ENCODE peak calls at places on chromosomes 7 and 10, in six cellular contexts. S, X, A, M, N and F are unnamed samples.
A peak's percentile ranks its signal among the peaks of the same experiment; 100 is the strongest.

GRCh38 chr7:141118809-141119586 is 45.1 kb downstream of the TMEM178B start:
- DNase-seq in S (no peak), X (no peak), A (no peak), M (no peak), N (no peak), F (no peak)

GRCh38 chr7:151199196-151199874 is 11.0 kb downstream of the H2BK1 start:
- DNase-seq in S (no peak), X (no peak), A (no peak), M (no peak), N (peak; percentile 54), F (no peak)

GRCh38 chr7:18413447-18413846 is 82.1 kb upstream of the HDAC9 start:
- DNase-seq in S (no peak), X (no peak), A (no peak), M (no peak), N (no peak), F (no peak)

GRCh38 chr7:24337180-24337579 is 53.2 kb downstream of the NPY start:
- DNase-seq in S (no peak), X (no peak), A (no peak), M (no peak), N (no peak), F (no peak)

GRCh38 chr10:78910021-78910420 is 158.7 kb upstream of the ZMIZ1 start:
- DNase-seq in S (no peak), X (no peak), A (no peak), M (no peak), N (no peak), F (no peak)

GRCh38 chr7:2032876-2033407 is 199.8 kb downstream of the MAD1L1 start:
- DNase-seq in S (no peak), X (no peak), A (no peak), M (no peak), N (no peak), F (no peak)

GRCh38 chr10:50325449-50326188 is 74.3 kb upstream of the ASAH2 start:
- DNase-seq in S (peak; percentile 81), X (peak; percentile 94), A (peak; percentile 41), M (peak; percentile 91), N (peak; percentile 52), F (peak; percentile 64)

GRCh38 chr7:158740013-158740656 is 35.5 kb upstream of the NCAPG2 start:
- DNase-seq in S (peak; percentile 100), X (peak; percentile 96), A (no peak), M (peak; percentile 68), N (peak; percentile 51), F (no peak)

GRCh38 chr10:103433858-103434257 is 18.3 kb downstream of the CALHM2 start:
- DNase-seq in S (peak; percentile 36), X (peak; percentile 86), A (no peak), M (no peak), N (peak; percentile 90), F (no peak)

GRCh38 chr10:3525832-3526449 is 259.1 kb downstream of the KLF6 start:
- DNase-seq in S (peak; percentile 58), X (peak; percentile 95), A (peak; percentile 76), M (peak; percentile 91), N (no peak), F (no peak)

GRCh38 chr10:118308664-118309063 is 33.5 kb downstream of the FAM204A start:
- DNase-seq in S (no peak), X (no peak), A (no peak), M (no peak), N (no peak), F (no peak)

GRCh38 chr7:78679477-78679876 is 774.0 kb downstream of the MAGI2 start:
- DNase-seq in S (no peak), X (no peak), A (no peak), M (no peak), N (no peak), F (no peak)

GRCh38 chr10:70672993-70673928 is 955 bp downstream of the ADAMTS14 start:
- DNase-seq in S (no peak), X (peak; percentile 86), A (no peak), M (peak; percentile 72), N (no peak), F (no peak)

GRCh38 chr10:131895116-131895515 is 5.7 kb upstream of the PPP2R2D start:
- DNase-seq in S (no peak), X (no peak), A (no peak), M (no peak), N (no peak), F (no peak)

GRCh38 chr7:143884978-143885559 is 16.9 kb downstream of the TCAF1 start:
- DNase-seq in S (no peak), X (peak; percentile 85), A (no peak), M (no peak), N (peak; percentile 78), F (peak; percentile 18)

GRCh38 chr7:112021348-112022044 is 184.7 kb downstream of the DOCK4 start:
- DNase-seq in S (no peak), X (no peak), A (no peak), M (no peak), N (no peak), F (no peak)

GRCh38 chr7:82562716-82563404 is 119.3 kb upstream of the CACNA2D1 start:
- DNase-seq in S (no peak), X (peak; percentile 65), A (no peak), M (peak; percentile 15), N (no peak), F (no peak)

GRCh38 chr7:106535234-106536026 is 125.5 kb downstream of the CCDC71L start:
- DNase-seq in S (no peak), X (no peak), A (no peak), M (no peak), N (no peak), F (no peak)

GRCh38 chr7:84669177-84669732 is 474.7 kb upstream of the SEMA3A start:
- DNase-seq in S (no peak), X (peak; percentile 48), A (no peak), M (no peak), N (no peak), F (no peak)

GRCh38 chr7:2203551-2204300 is 29.0 kb downstream of the MAD1L1 start:
- DNase-seq in S (peak; percentile 28), X (peak; percentile 61), A (no peak), M (no peak), N (peak; percentile 66), F (peak; percentile 36)

GRCh38 chr10:6739530-6740174 is 159.6 kb upstream of the PRKCQ start:
- DNase-seq in S (no peak), X (no peak), A (no peak), M (no peak), N (no peak), F (no peak)

GRCh38 chr10:65320256-65321026 is 1605.4 kb upstream of the LRRTM3 start:
- DNase-seq in S (no peak), X (peak; percentile 41), A (no peak), M (no peak), N (no peak), F (no peak)

GRCh38 chr10:131041361-131041916 is 270.1 kb downstream of the TCERG1L start:
- DNase-seq in S (no peak), X (no peak), A (no peak), M (no peak), N (no peak), F (no peak)

GRCh38 chr7:67823345-67823744 is 826.7 kb downstream of the TYW1 start:
- DNase-seq in S (no peak), X (peak; percentile 70), A (no peak), M (no peak), N (no peak), F (no peak)

GRCh38 chr10:96834121-96834520 is 2.0 kb downstream of the LCOR start:
- DNase-seq in S (no peak), X (no peak), A (no peak), M (no peak), N (no peak), F (peak; percentile 45)

GRCh38 chr10:132175907-132176581 is 10.7 kb upstream of the DPYSL4 start:
- DNase-seq in S (no peak), X (no peak), A (no peak), M (no peak), N (no peak), F (no peak)

GRCh38 chr7:29359480-29360093 is 165.0 kb downstream of the CHN2 start:
- DNase-seq in S (no peak), X (no peak), A (no peak), M (no peak), N (no peak), F (no peak)

GRCh38 chr7:12269100-12269895 is 58.2 kb downstream of the TMEM106B start:
- DNase-seq in S (no peak), X (no peak), A (no peak), M (no peak), N (no peak), F (no peak)

GRCh38 chr7:35254496-35255416 is 856 bp upstream of the TBX20 start:
- DNase-seq in S (no peak), X (peak; percentile 74), A (no peak), M (no peak), N (no peak), F (no peak)
- H3K4me3 ChIP-seq in S (no peak overlapping the region), X (peak overlapping the region; percentile 86), A (no peak overlapping the region), M (no peak overlapping the region), N (no peak overlapping the region), F (no peak overlapping the region)

GRCh38 chr7:65975814-65976445 is 6.1 kb downstream of the GUSB start:
- DNase-seq in S (no peak), X (no peak), A (no peak), M (no peak), N (no peak), F (no peak)
- TF ChIP-seq CTCF in S (no peak), X (no peak), A (peak; percentile 9), M (no peak), N (no peak), F (no peak)

GRCh38 chr10:93059975-93060886 is at the start of gene CYP26C1:
- DNase-seq in S (no peak), X (no peak), A (no peak), M (no peak), N (no peak), F (no peak)
- H3K4me3 ChIP-seq in S (no peak within 1 kb of the TSS), X (peak within 1 kb of the TSS; percentile 3), A (no peak within 1 kb of the TSS), M (no peak within 1 kb of the TSS), N (no peak within 1 kb of the TSS), F (no peak within 1 kb of the TSS)

GRCh38 chr10:47261556-47261955 is 38.4 kb upstream of the GDF10 start:
- DNase-seq in S (no peak), X (no peak), A (no peak), M (no peak), N (no peak), F (no peak)

GRCh38 chr10:47258921-47259320 is 41.1 kb upstream of the GDF10 start:
- DNase-seq in S (no peak), X (no peak), A (no peak), M (no peak), N (no peak), F (no peak)

GRCh38 chr10:47259521-47259920 is 40.5 kb upstream of the GDF10 start:
- DNase-seq in S (no peak), X (no peak), A (no peak), M (no peak), N (no peak), F (no peak)

GRCh38 chr10:47261121-47261520 is 38.9 kb upstream of the GDF10 start:
- DNase-seq in S (peak; percentile 68), X (no peak), A (no peak), M (no peak), N (no peak), F (peak; percentile 77)

DNA sequence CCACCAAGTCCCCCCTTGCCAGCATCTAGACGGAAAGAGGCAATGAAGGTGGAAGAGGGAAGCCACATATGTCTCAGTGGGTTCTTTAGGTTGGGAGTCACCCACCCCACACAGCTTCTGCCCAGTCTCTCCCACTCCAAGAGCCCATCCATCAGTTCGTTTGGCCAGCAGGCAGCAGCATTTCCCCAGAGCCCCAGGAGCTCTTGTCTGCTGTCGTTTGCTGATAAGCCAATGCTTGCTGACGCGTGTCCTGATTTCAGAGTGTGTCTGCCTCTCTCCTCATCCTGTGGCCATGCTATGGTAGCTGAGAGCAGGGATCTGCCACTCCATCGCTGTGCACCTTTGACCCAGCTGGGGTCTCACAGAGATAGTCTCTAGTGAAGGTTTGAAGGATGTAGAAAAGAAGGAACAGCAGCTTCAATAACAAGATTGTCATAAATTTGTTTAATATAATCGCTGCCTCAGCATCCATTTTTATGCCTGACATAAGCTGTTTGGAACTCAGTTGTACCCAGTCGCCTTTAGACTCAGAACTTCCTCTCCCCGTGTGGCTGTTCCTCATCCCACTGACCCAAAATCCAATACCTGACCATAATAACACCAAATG is 39.4 kb upstream of the GDF10 start:
- DNase-seq in S (peak; percentile 47), X (peak; percentile 12), A (no peak), M (no peak), N (no peak), F (no peak)
- TF ChIP-seq CTCF in S (no peak), X (no peak), A (no peak), M (no peak), N (no peak), F (no peak)